ENCODE peak calls at places on chromosome 20, in six cellular contexts. One of them, this sample, is unnamed.

GRCh38 chr20:9532069-9532809 is 17.8 kb downstream of the LAMP5 start:
- DNase-seq in Caco-2: no peak
- DNase-seq in IMR-90: no peak
- DNase-seq in Peyer's patch: no peak
- DNase-seq in right lobe of liver: no peak
- DNase-seq in GM10248: no peak
- DNase-seq in this sample: no peak

GRCh38 chr20:11094196-11094595 is 420.4 kb upstream of the JAG1 start:
- DNase-seq in Caco-2: no peak
- DNase-seq in IMR-90: no peak
- DNase-seq in Peyer's patch: no peak
- DNase-seq in right lobe of liver: no peak
- DNase-seq in GM10248: no peak
- DNase-seq in this sample: no peak

GRCh38 chr20:48547682-48548081 is 280.1 kb downstream of the PREX1 start:
- DNase-seq in Caco-2: peak; percentile 50
- DNase-seq in IMR-90: no peak
- DNase-seq in Peyer's patch: no peak
- DNase-seq in right lobe of liver: no peak
- DNase-seq in GM10248: no peak
- DNase-seq in this sample: no peak

GRCh38 chr20:58713801-58714339 is 21.3 kb downstream of the NPEPL1 start:
- DNase-seq in Caco-2: no peak
- DNase-seq in IMR-90: no peak
- DNase-seq in Peyer's patch: peak; percentile 29
- DNase-seq in right lobe of liver: no peak
- DNase-seq in GM10248: peak; percentile 7
- DNase-seq in this sample: no peak

GRCh38 chr20:33999025-33999629 is 5.4 kb downstream of the RALY start:
- DNase-seq in Caco-2: no peak
- DNase-seq in IMR-90: peak; percentile 73
- DNase-seq in Peyer's patch: no peak
- DNase-seq in right lobe of liver: no peak
- DNase-seq in GM10248: no peak
- DNase-seq in this sample: no peak

GRCh38 chr20:24685736-24686135 is 216.3 kb downstream of the SYNDIG1 start:
- DNase-seq in Caco-2: no peak
- DNase-seq in IMR-90: no peak
- DNase-seq in Peyer's patch: peak; percentile 14
- DNase-seq in right lobe of liver: no peak
- DNase-seq in GM10248: no peak
- DNase-seq in this sample: no peak

GRCh38 chr20:62951143-62951895 is 1.2 kb upstream of the SLC17A9 start:
- DNase-seq in Caco-2: no peak
- DNase-seq in IMR-90: no peak
- DNase-seq in Peyer's patch: no peak
- DNase-seq in right lobe of liver: no peak
- DNase-seq in GM10248: no peak
- DNase-seq in this sample: no peak

GRCh38 chr20:46809961-46810360 is 84.7 kb upstream of the EYA2 start:
- DNase-seq in Caco-2: no peak
- DNase-seq in IMR-90: no peak
- DNase-seq in Peyer's patch: no peak
- DNase-seq in right lobe of liver: no peak
- DNase-seq in GM10248: no peak
- DNase-seq in this sample: no peak

GRCh38 chr20:61297491-61297890 is 45.4 kb downstream of the CDH4 start:
- DNase-seq in Caco-2: no peak
- DNase-seq in IMR-90: no peak
- DNase-seq in Peyer's patch: no peak
- DNase-seq in right lobe of liver: no peak
- DNase-seq in GM10248: no peak
- DNase-seq in this sample: no peak

GRCh38 chr20:34579191-34579661 is 20.7 kb downstream of the MAP1LC3A start:
- DNase-seq in Caco-2: peak; percentile 59
- DNase-seq in IMR-90: peak; percentile 82
- DNase-seq in Peyer's patch: peak; percentile 83
- DNase-seq in right lobe of liver: no peak
- DNase-seq in GM10248: no peak
- DNase-seq in this sample: no peak

GRCh38 chr20:16927031-16927430 is 178.9 kb downstream of the OTOR start:
- DNase-seq in Caco-2: no peak
- DNase-seq in IMR-90: no peak
- DNase-seq in Peyer's patch: no peak
- DNase-seq in right lobe of liver: no peak
- DNase-seq in GM10248: no peak
- DNase-seq in this sample: no peak

GRCh38 chr20:24734139-24734538 is 214.9 kb upstream of the CST7 start:
- DNase-seq in Caco-2: no peak
- DNase-seq in IMR-90: no peak
- DNase-seq in Peyer's patch: no peak
- DNase-seq in right lobe of liver: no peak
- DNase-seq in GM10248: no peak
- DNase-seq in this sample: no peak

GRCh38 chr20:50928469-50928868 is 2.8 kb downstream of the ADNP start:
- DNase-seq in Caco-2: no peak
- DNase-seq in IMR-90: no peak
- DNase-seq in Peyer's patch: no peak
- DNase-seq in right lobe of liver: no peak
- DNase-seq in GM10248: no peak
- DNase-seq in this sample: peak; percentile 44
- TF ChIP-seq CTCF in Caco-2: no peak
- TF ChIP-seq CTCF in IMR-90: no peak
- TF ChIP-seq CTCF in Peyer's patch: peak; percentile 7
- TF ChIP-seq CTCF in right lobe of liver: no peak
- TF ChIP-seq CTCF in GM10248: peak; percentile 3
- TF ChIP-seq CTCF in this sample: peak; percentile 23

GRCh38 chr20:22574545-22575086 is 9.8 kb downstream of the FOXA2 start:
- DNase-seq in Caco-2: no peak
- DNase-seq in IMR-90: no peak
- DNase-seq in Peyer's patch: no peak
- DNase-seq in right lobe of liver: no peak
- DNase-seq in GM10248: no peak
- DNase-seq in this sample: no peak
- TF ChIP-seq CTCF in Caco-2: no peak
- TF ChIP-seq CTCF in IMR-90: no peak
- TF ChIP-seq CTCF in Peyer's patch: no peak
- TF ChIP-seq CTCF in right lobe of liver: no peak
- TF ChIP-seq CTCF in GM10248: no peak
- TF ChIP-seq CTCF in this sample: no peak

GRCh38 chr20:18615020-18615652 is 27.3 kb downstream of the DTD1 start:
- DNase-seq in Caco-2: no peak
- DNase-seq in IMR-90: no peak
- DNase-seq in Peyer's patch: no peak
- DNase-seq in right lobe of liver: no peak
- DNase-seq in GM10248: no peak
- DNase-seq in this sample: no peak

GRCh38 chr20:18611492-18611891 is 23.6 kb downstream of the DTD1 start:
- DNase-seq in Caco-2: no peak
- DNase-seq in IMR-90: no peak
- DNase-seq in Peyer's patch: no peak
- DNase-seq in right lobe of liver: no peak
- DNase-seq in GM10248: no peak
- DNase-seq in this sample: no peak

GRCh38 chr20:18609741-18610140 is 21.9 kb downstream of the DTD1 start:
- DNase-seq in Caco-2: no peak
- DNase-seq in IMR-90: no peak
- DNase-seq in Peyer's patch: no peak
- DNase-seq in right lobe of liver: no peak
- DNase-seq in GM10248: no peak
- DNase-seq in this sample: no peak

GRCh38 chr20:18614244-18614643 is 26.4 kb downstream of the DTD1 start:
- DNase-seq in Caco-2: no peak
- DNase-seq in IMR-90: no peak
- DNase-seq in Peyer's patch: no peak
- DNase-seq in right lobe of liver: no peak
- DNase-seq in GM10248: no peak
- DNase-seq in this sample: no peak

DNA sequence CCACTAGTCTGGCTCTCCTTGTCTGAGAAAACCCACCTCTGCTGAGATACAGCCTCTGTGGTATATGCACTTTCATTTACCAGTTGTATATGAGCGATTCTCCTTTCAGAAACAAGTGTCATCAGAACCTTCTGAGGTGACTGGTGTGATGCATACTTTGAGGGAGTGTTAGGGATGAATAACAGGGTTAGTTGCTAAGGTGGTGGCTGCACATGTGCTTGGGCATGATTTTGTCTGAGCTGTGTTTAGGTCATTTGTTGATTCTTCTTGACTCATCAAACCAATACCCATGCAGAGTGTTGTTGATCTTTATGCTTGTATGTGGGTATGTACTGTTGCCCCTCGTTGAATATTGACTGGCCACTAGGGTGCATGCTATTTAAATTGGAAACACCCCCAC is 25.7 kb downstream of the DTD1 start:
- DNase-seq in Caco-2: no peak
- DNase-seq in IMR-90: peak; percentile 29
- DNase-seq in Peyer's patch: no peak
- DNase-seq in right lobe of liver: no peak
- DNase-seq in GM10248: no peak
- DNase-seq in this sample: no peak
- TF ChIP-seq CTCF in Caco-2: no peak
- TF ChIP-seq CTCF in IMR-90: peak; percentile 6
- TF ChIP-seq CTCF in Peyer's patch: no peak
- TF ChIP-seq CTCF in right lobe of liver: no peak
- TF ChIP-seq CTCF in GM10248: no peak
- TF ChIP-seq CTCF in this sample: no peak

GRCh38 chr20:21713901-21714296 is 8.4 kb downstream of the PAX1 start:
- DNase-seq in Caco-2: no peak
- DNase-seq in IMR-90: no peak
- DNase-seq in Peyer's patch: no peak
- DNase-seq in right lobe of liver: no peak
- DNase-seq in GM10248: no peak
- DNase-seq in this sample: no peak

GRCh38 chr20:21715193-21715881 is 9.9 kb downstream of the PAX1 start:
- DNase-seq in Caco-2: no peak
- DNase-seq in IMR-90: no peak
- DNase-seq in Peyer's patch: no peak
- DNase-seq in right lobe of liver: no peak
- DNase-seq in GM10248: no peak
- DNase-seq in this sample: no peak

GRCh38 chr20:21714297-21715192 is 9.1 kb downstream of the PAX1 start:
- DNase-seq in Caco-2: no peak
- DNase-seq in IMR-90: no peak
- DNase-seq in Peyer's patch: no peak
- DNase-seq in right lobe of liver: no peak
- DNase-seq in GM10248: no peak
- DNase-seq in this sample: no peak

DNA sequence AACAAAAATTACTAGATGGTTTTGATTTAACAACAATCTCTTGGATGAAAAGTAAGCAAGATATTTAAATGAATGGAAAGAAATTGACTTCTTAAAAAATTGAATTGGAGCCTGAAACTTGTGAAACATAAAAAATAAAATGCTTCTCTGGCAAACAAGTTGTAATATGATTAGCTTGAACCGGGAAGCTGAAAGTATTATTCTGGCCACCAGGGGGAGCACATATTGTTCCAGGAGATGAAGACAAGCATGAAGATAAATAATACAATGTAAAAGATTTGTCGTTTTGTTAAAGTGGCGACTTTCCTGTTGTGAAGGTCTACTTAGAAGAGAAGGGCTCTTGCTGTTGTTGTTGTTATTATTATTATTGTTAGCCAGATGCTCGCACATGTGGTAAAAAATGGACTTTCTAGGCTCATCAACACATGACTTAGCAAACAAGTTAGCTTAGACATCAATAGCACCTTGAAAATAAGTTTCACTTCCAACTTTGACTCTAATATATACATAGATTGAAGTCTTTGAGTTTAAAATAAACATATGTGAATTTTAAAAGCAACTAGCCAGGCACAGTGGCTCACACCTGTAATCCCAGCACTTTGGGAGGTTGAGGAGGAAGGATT is 14.2 kb downstream of the PAX1 start:
- DNase-seq in Caco-2: peak; percentile 81
- DNase-seq in IMR-90: peak; percentile 47
- DNase-seq in Peyer's patch: peak; percentile 69
- DNase-seq in right lobe of liver: no peak
- DNase-seq in GM10248: peak; percentile 48
- DNase-seq in this sample: peak; percentile 70
- TF ChIP-seq CTCF in Caco-2: peak; percentile 70
- TF ChIP-seq CTCF in IMR-90: peak; percentile 62
- TF ChIP-seq CTCF in Peyer's patch: peak; percentile 59
- TF ChIP-seq CTCF in right lobe of liver: peak; percentile 55
- TF ChIP-seq CTCF in GM10248: peak; percentile 83
- TF ChIP-seq CTCF in this sample: peak; percentile 75

DNA sequence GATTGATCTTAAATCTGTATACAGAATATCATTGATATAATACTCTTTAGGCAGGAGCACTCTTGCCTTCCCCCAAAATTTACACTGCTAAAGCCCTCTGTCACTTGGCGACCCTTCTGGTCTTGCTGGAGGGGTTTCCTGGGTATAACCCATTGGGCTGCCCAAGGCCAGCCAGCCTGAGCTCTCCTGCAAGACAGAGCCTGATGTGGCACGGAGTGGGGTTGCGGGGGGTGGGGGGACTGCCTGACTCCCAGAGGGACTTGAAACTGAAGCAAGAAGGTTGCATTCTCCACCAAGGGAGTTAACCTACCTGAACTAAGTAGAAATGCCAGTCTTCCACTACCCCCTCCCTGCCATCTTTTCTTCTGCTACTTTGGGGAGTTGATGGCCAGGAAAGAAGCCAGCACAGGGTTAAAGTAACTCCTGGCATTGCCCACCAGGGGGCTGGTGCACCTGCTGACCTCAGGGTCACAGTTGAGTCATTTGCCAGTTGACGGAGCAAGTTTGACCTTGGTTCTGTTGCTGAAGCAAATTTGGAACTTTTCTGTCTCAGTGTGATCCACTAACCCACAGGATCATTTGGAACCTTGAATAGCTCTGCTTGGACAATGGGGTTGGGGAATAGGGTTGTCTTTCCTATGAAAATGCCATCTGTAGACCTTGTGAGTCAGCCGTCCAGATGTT is 79.4 kb downstream of the ASXL1 start:
- DNase-seq in Caco-2: peak; percentile 69
- DNase-seq in IMR-90: no peak
- DNase-seq in Peyer's patch: no peak
- DNase-seq in right lobe of liver: no peak
- DNase-seq in GM10248: no peak
- DNase-seq in this sample: no peak
- TF ChIP-seq CTCF in Caco-2: peak; percentile 89
- TF ChIP-seq CTCF in IMR-90: peak; percentile 18
- TF ChIP-seq CTCF in Peyer's patch: peak; percentile 6
- TF ChIP-seq CTCF in right lobe of liver: peak; percentile 20
- TF ChIP-seq CTCF in GM10248: no peak
- TF ChIP-seq CTCF in this sample: peak; percentile 16